ENCODE peak calls at places on chromosomes 16 and 17, in five cellular contexts. D is activated T-cell treated with anti-CD3 and anti-CD28 coated beads for 48 hours, V is hypothalamus, S is anterior cingulate cortex, L is fibroblast of mammary gland. C is an unnamed sample.

GRCh38 chr16:64167851-64168770 is 953.8 kb downstream of the CDH11 start:
- DNase-seq in D (no peak), V (no peak), S (no peak), L (no peak), C (no peak)

GRCh38 chr17:45160505-45161287 is 979 bp upstream of the HEXIM2 start:
- DNase-seq in D (peak; percentile 41), V (peak; percentile 72), S (peak; percentile 45), L (peak; percentile 59), C (peak; percentile 33)

GRCh38 chr16:57651344-57652333 is 16.5 kb upstream of the ADGRG3 start:
- DNase-seq in D (no peak), V (no peak), S (no peak), L (no peak), C (no peak)

GRCh38 chr17:334974-335481 is 17.6 kb downstream of the RPH3AL start:
- DNase-seq in D (no peak), V (no peak), S (no peak), L (no peak), C (no peak)

GRCh38 chr17:34566873-34567272 is 12.5 kb upstream of the TMEM132E start:
- DNase-seq in D (no peak), V (no peak), S (peak; percentile 60), L (no peak), C (no peak)

GRCh38 chr17:6067060-6067459 is 3.1 kb upstream of the WSCD1 start:
- DNase-seq in D (no peak), V (no peak), S (no peak), L (no peak), C (no peak)

GRCh38 chr16:31181102-31181830 is 1.3 kb downstream of the FUS start:
- DNase-seq in D (no peak), V (no peak), S (no peak), L (peak; percentile 49), C (no peak)

GRCh38 chr16:10355589-10355988 is 30.3 kb upstream of the ATF7IP2 start:
- DNase-seq in D (no peak), V (no peak), S (no peak), L (no peak), C (no peak)

GRCh38 chr17:40209404-40210093 is 9.6 kb upstream of the WIPF2 start:
- DNase-seq in D (no peak), V (no peak), S (no peak), L (no peak), C (no peak)

GRCh38 chr16:54930034-54930938 is at the start of gene IRX5:
- DNase-seq in D (peak; percentile 42), V (peak; percentile 81), S (peak; percentile 23), L (peak; percentile 94), C (peak; percentile 87)

GRCh38 chr17:44581868-44582267 is 24.6 kb downstream of the FZD2 start:
- DNase-seq in D (no peak), V (no peak), S (no peak), L (peak; percentile 32), C (no peak)

GRCh38 chr16:80027007-80027965 is 426.7 kb upstream of the MAF start:
- DNase-seq in D (peak; percentile 38), V (no peak), S (no peak), L (peak; percentile 54), C (peak; percentile 1)

GRCh38 chr17:41655611-41656111 is 31.3 kb upstream of the KRT17 start:
- DNase-seq in D (no peak), V (no peak), S (no peak), L (no peak), C (no peak)

GRCh38 chr16:3004781-3005284 is 7.9 kb upstream of the CLDN9 start:
- DNase-seq in D (no peak), V (no peak), S (no peak), L (no peak), C (no peak)

GRCh38 chr17:39219647-39220154 is 6.0 kb downstream of the STAC2 start:
- DNase-seq in D (no peak), V (peak; percentile 32), S (peak; percentile 85), L (no peak), C (no peak)

GRCh38 chr17:67386965-67387551 is 10.0 kb downstream of the PITPNC1 start:
- DNase-seq in D (peak; percentile 72), V (no peak), S (no peak), L (peak; percentile 76), C (peak; percentile 5)

GRCh38 chr17:74288785-74289184 is 14.8 kb downstream of the DNAI2 start:
- DNase-seq in D (peak; percentile 39), V (no peak), S (no peak), L (no peak), C (no peak)

GRCh38 chr16:49649013-49649785 is 206.7 kb downstream of the ZNF423 start:
- DNase-seq in D (no peak), V (no peak), S (no peak), L (peak; percentile 80), C (no peak)

GRCh38 chr17:28038802-28039600 is 3.5 kb upstream of the NLK start:
- DNase-seq in D (no peak), V (no peak), S (no peak), L (peak; percentile 66), C (peak; percentile 42)

GRCh38 chr16:81445926-81446317 is 1.3 kb downstream of the CMIP start:
- DNase-seq in D (no peak), V (no peak), S (no peak), L (no peak), C (no peak)

GRCh38 chr17:56592487-56593072 is 919 bp upstream of the NOG start:
- DNase-seq in D (peak; percentile 71), V (peak; percentile 36), S (peak; percentile 60), L (peak; percentile 20), C (peak; percentile 85)

GRCh38 chr17:53806473-53806872 is 16.3 kb upstream of the KIF2B start:
- DNase-seq in D (no peak), V (no peak), S (no peak), L (no peak), C (no peak)

GRCh38 chr17:35586569-35587073 is 501 bp upstream of the AP2B1 start:
- DNase-seq in D (no peak), V (no peak), S (no peak), L (no peak), C (no peak)

GRCh38 chr17:50060951-50061712 is 5.2 kb downstream of the ITGA3 start:
- DNase-seq in D (no peak), V (no peak), S (peak; percentile 41), L (peak; percentile 79), C (no peak)

C was measured in GDM1.